ENCODE peak calls at places on chromosomes 13 and 19, in four cellular contexts. U is endothelial cell of umbilical vein, C is A549, P is K562. D is an unnamed sample.

GRCh38 chr19:42303101-42303464 is 659 bp upstream of the PAFAH1B3 start:
- DNase-seq in P (no peak), U (no peak), C (no peak), D (no peak)

GRCh38 chr13:34064456-34065205 is 246.7 kb downstream of the RFC3 start:
- DNase-seq in U (peak; percentile 81), C (no peak), P (no peak), D (no peak)

GRCh38 chr19:10835089-10835753 is 791 bp downstream of the TMED1 start:
- DNase-seq in P (no peak), U (peak; percentile 21), C (no peak), D (peak; percentile 32)

GRCh38 chr19:4575267-4575793 is 15.8 kb upstream of the SEMA6B start:
- DNase-seq in U (peak; percentile 97), C (peak; percentile 94), P (peak; percentile 74), D (peak; percentile 88)

GRCh38 chr13:21067794-21068193 is 6.4 kb upstream of the LATS2 start:
- DNase-seq in C (no peak), P (no peak), U (no peak), D (no peak)

GRCh38 chr19:29858000-29858596 is 46.3 kb downstream of the CCNE1 start:
- DNase-seq in P (peak; percentile 76), U (no peak), C (peak; percentile 63), D (peak; percentile 18)

GRCh38 chr19:35459414-35460082 is 11.5 kb downstream of the FFAR2 start:
- DNase-seq in U (peak; percentile 47), C (no peak), P (peak; percentile 5), D (no peak)

GRCh38 chr13:43663474-43664090 is 123.2 kb downstream of the ENOX1 start:
- DNase-seq in C (no peak), P (no peak), U (no peak), D (no peak)

GRCh38 chr19:18478545-18479311 is 40.8 kb upstream of the ISYNA1 start:
- DNase-seq in P (no peak), U (no peak), C (peak; percentile 85), D (peak; percentile 98)

GRCh38 chr13:48618937-48619336 is 34.8 kb upstream of the CYSLTR2 start:
- DNase-seq in P (no peak), U (no peak), C (no peak), D (no peak)

GRCh38 chr19:46371371-46371901 is 24.5 kb downstream of the PPP5C start:
- DNase-seq in P (no peak), C (no peak), U (peak; percentile 52), D (no peak)

GRCh38 chr19:39428309-39429112 is 7.2 kb downstream of the RPS16 start:
- DNase-seq in C (peak; percentile 94), P (no peak), U (peak; percentile 86), D (no peak)

GRCh38 chr19:39432677-39433025 is 3.1 kb downstream of the RPS16 start:
- DNase-seq in P (no peak), C (no peak), U (no peak), D (no peak)

GRCh38 chr19:39427707-39428106 is 8.0 kb downstream of the RPS16 start:
- DNase-seq in U (no peak), C (no peak), P (no peak), D (no peak)

GRCh38 chr19:39433480-39434079 is 2.2 kb downstream of the RPS16 start:
- DNase-seq in C (peak; percentile 20), P (no peak), U (no peak), D (no peak)

GRCh38 chr19:39430675-39431593 is 4.8 kb downstream of the RPS16 start:
- DNase-seq in C (peak; percentile 100), U (peak; percentile 99), P (peak; percentile 48), D (peak; percentile 85)
- TF ChIP-seq MAX in C (peak; percentile 99), U (peak; percentile 93), P (peak; percentile 95), D (peak; percentile 94)

DNA sequence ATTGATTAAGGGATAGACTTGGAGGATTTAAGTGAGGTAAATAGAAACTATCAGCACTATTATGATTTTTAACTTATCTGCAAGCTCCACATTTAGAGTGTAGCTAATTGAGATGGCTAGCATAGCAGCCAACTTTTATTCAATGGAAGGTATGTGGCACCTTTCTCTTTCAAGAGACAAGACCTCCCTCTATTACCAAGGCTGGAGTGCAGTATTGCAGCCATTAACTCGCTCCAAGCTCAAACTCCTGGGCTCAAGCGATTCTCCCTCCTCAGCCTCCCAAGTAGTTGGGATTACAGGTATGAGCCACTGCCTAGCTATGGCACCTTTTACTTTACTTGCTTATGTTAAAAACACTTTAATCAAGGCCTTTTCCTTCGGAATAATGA is 8.2 kb downstream of the TPT1 start:
- DNase-seq in C (no peak), P (no peak), U (no peak), D (peak; percentile 46)
- TF ChIP-seq POLR2A in C (no peak), P (peak; percentile 28), U (peak; percentile 46), D (no peak)

DNA sequence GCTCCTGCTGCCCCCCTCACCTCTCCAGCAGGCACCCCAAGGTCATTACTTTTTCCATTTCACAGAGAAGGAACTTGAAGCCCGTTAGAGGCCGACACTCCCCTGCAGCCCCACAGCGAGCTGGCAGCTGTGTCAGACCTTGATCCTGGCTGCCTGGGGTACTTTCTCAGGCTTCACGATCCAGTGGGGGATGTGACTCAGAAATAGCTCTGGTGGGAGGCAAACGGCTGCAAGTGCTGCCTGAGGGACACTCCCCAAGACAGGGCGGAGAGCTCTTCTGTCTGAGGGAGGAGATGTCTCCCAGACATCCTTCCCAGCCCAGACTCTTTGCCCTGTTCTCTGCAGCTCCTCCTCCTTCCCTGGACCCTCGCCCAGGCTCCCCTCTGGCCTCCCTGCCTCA is 4.8 kb downstream of the TSKS start:
- DNase-seq in P (no peak), U (no peak), C (no peak), D (peak; percentile 92)
- TF ChIP-seq MAX in P (no peak), U (no peak), C (no peak), D (no peak)

DNA sequence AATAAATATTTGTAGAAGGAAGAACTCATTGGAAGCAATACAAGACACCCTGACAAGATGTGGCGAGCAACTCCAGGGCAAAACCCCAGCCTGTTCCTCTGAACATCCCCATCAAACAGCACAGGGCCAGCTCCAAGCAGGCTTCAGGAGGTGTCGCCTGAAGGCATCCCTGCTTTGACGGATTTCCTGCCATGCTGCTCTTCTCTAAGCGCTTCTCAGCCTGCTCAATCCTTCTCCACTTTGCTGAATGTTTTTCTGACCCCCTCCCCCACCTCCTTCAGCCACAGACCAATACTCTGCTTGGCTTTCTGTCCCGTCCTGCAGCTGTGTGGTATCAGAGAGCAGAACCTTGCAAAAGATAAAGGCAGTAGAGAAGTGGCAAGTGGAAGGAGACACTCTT is 28.4 kb downstream of the C19orf81 start:
- DNase-seq in P (no peak), C (no peak), U (no peak), D (no peak)
- TF ChIP-seq POLR2A in P (no peak), C (no peak), U (no peak), D (no peak)

DNA sequence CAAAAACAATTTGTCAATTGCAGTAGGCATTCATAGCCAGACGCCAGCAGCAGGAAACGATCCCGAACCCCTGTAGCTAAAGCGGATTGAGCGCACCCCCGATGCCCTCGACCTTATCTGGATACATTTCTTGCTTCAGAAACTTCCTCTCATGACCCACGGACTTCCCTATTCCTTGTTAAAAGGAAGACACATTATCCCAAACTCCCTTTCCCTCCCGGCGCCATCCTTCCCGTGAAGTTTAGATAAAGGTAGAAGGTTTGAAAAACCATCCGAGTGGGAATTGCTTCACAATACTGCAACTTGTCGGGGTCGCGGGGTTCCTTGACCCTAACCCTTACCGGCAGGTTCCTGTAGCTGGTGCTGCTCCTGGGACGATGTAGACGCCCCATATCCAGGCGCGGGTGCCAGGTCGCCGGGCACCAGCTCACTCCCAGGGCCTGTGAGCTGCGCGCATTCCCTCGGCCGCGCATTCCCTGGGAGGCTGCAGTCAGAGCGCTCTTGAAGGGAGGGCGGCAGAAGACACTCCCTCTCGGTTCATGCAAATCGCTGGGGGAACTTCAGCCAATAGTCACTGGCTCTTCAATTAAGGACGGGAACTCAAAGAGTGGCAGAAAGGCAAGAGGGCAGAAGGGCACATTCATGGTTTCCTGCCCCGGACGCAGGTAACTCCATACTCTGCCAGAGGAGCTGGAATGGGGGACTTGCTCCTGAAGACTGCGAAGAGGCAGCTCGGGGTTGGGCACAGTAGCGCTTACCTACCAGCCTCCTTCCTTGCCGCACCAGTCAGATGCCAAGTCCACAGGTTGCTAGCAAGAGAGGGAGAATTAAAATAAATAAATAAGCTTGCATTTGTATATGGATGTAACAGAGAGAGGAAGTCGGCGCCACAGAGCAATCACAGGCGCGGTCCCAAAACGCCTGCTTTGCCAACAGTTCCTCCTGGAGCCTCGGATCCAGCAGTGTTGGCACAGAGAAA is 674 bp downstream of the PCDH20 start:
- DNase-seq in U (peak; percentile 4), P (no peak), C (peak; percentile 7), D (no peak)
- TF ChIP-seq MAX in U (no peak), P (no peak), C (no peak), D (no peak)

DNA sequence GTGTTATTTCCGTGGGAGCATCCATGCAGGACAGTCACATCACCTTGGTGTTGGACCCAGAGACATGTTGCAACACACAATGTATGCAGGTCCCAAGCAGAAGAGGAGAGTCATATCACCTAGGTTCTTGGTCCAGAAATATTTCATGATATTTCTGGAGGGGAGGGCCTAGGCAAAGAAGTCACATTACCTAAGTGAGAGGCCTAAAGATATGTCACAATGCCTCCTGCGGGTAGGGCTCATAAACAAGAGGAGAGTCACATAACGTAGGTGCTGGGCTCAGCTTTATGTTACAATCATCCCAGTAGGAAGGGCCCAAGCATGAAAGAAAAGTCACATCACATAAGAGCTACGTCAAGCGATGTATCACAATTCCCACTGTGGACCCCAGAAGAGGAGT is 10.8 kb upstream of the ZNF724 start:
- DNase-seq in C (no peak), U (no peak), P (no peak), D (no peak)
- TF ChIP-seq POLR2A in C (no peak), U (no peak), P (no peak), D (no peak)

D was measured in NB4.